ENCODE peak calls at places on chromosomes 5 and 9, in eight cellular contexts. One of them, this sample, is unnamed.

GRCh38 chr5:140631831-140632365 is 1.1 kb downstream of the CD14 start:
- DNase-seq in AG10803: no peak
- DNase-seq in colonic mucosa: peak
- DNase-seq in uterus: no peak
- DNase-seq in upper lobe of left lung: peak
- DNase-seq in cardiac muscle cell: no peak
- DNase-seq in CD8-positive, alpha-beta T cell: peak
- DNase-seq in coronary artery: no peak
- DNase-seq in this sample: no peak

GRCh38 chr5:73233461-73234151 is 60.6 kb downstream of the TMEM174 start:
- DNase-seq in uterus: no peak
- DNase-seq in AG10803: no peak
- DNase-seq in CD8-positive, alpha-beta T cell: no peak
- DNase-seq in colonic mucosa: no peak
- DNase-seq in cardiac muscle cell: no peak
- DNase-seq in upper lobe of left lung: peak
- DNase-seq in coronary artery: no peak
- DNase-seq in this sample: no peak

GRCh38 chr9:24509850-24510249 is 35.8 kb downstream of the IZUMO3 start:
- DNase-seq in cardiac muscle cell: no peak
- DNase-seq in CD8-positive, alpha-beta T cell: no peak
- DNase-seq in upper lobe of left lung: no peak
- DNase-seq in colonic mucosa: no peak
- DNase-seq in uterus: no peak
- DNase-seq in AG10803: no peak
- DNase-seq in coronary artery: no peak
- DNase-seq in this sample: no peak

GRCh38 chr9:20760246-20760901 is 76.3 kb downstream of the FOCAD start:
- DNase-seq in cardiac muscle cell: peak
- DNase-seq in upper lobe of left lung: no peak
- DNase-seq in CD8-positive, alpha-beta T cell: no peak
- DNase-seq in colonic mucosa: no peak
- DNase-seq in coronary artery: no peak
- DNase-seq in AG10803: no peak
- DNase-seq in uterus: no peak
- DNase-seq in this sample: no peak

GRCh38 chr5:43370352-43370751 is 41.8 kb downstream of the CCL28 start:
- DNase-seq in cardiac muscle cell: no peak
- DNase-seq in coronary artery: no peak
- DNase-seq in AG10803: no peak
- DNase-seq in CD8-positive, alpha-beta T cell: no peak
- DNase-seq in upper lobe of left lung: no peak
- DNase-seq in colonic mucosa: no peak
- DNase-seq in uterus: no peak
- DNase-seq in this sample: no peak

GRCh38 chr9:133108794-133109641 is 12.0 kb downstream of the RALGDS start:
- DNase-seq in cardiac muscle cell: no peak
- DNase-seq in CD8-positive, alpha-beta T cell: no peak
- DNase-seq in coronary artery: peak
- DNase-seq in colonic mucosa: no peak
- DNase-seq in uterus: peak
- DNase-seq in AG10803: no peak
- DNase-seq in upper lobe of left lung: peak
- DNase-seq in this sample: no peak

GRCh38 chr9:35553670-35554543 is 51.2 kb upstream of the TESK1 start:
- DNase-seq in AG10803: peak
- DNase-seq in uterus: peak
- DNase-seq in upper lobe of left lung: no peak
- DNase-seq in colonic mucosa: peak
- DNase-seq in coronary artery: no peak
- DNase-seq in cardiac muscle cell: peak
- DNase-seq in CD8-positive, alpha-beta T cell: peak
- DNase-seq in this sample: no peak

GRCh38 chr5:83871533-83872380 is 151.1 kb upstream of the HAPLN1 start:
- DNase-seq in colonic mucosa: no peak
- DNase-seq in cardiac muscle cell: no peak
- DNase-seq in CD8-positive, alpha-beta T cell: no peak
- DNase-seq in coronary artery: no peak
- DNase-seq in AG10803: no peak
- DNase-seq in uterus: no peak
- DNase-seq in upper lobe of left lung: no peak
- DNase-seq in this sample: no peak

GRCh38 chr9:78821126-78821822 is 524.3 kb downstream of the PSAT1 start:
- DNase-seq in upper lobe of left lung: no peak
- DNase-seq in coronary artery: no peak
- DNase-seq in colonic mucosa: no peak
- DNase-seq in uterus: no peak
- DNase-seq in cardiac muscle cell: peak
- DNase-seq in AG10803: peak
- DNase-seq in CD8-positive, alpha-beta T cell: no peak
- DNase-seq in this sample: no peak

GRCh38 chr5:115795700-115796099 is 20.8 kb downstream of the CDO1 start:
- DNase-seq in AG10803: no peak
- DNase-seq in uterus: no peak
- DNase-seq in colonic mucosa: no peak
- DNase-seq in CD8-positive, alpha-beta T cell: no peak
- DNase-seq in upper lobe of left lung: no peak
- DNase-seq in cardiac muscle cell: no peak
- DNase-seq in coronary artery: no peak
- DNase-seq in this sample: no peak

GRCh38 chr9:129958771-129959170 is 84.2 kb downstream of the FNBP1 start:
- DNase-seq in uterus: no peak
- DNase-seq in CD8-positive, alpha-beta T cell: no peak
- DNase-seq in coronary artery: no peak
- DNase-seq in upper lobe of left lung: no peak
- DNase-seq in cardiac muscle cell: no peak
- DNase-seq in colonic mucosa: no peak
- DNase-seq in AG10803: no peak
- DNase-seq in this sample: no peak

GRCh38 chr5:28499764-28500290 is 1461.4 kb upstream of the CDH9 start:
- DNase-seq in AG10803: no peak
- DNase-seq in CD8-positive, alpha-beta T cell: no peak
- DNase-seq in upper lobe of left lung: no peak
- DNase-seq in colonic mucosa: no peak
- DNase-seq in cardiac muscle cell: peak
- DNase-seq in uterus: no peak
- DNase-seq in coronary artery: no peak
- DNase-seq in this sample: no peak

GRCh38 chr9:133347515-133347984 is 381 bp downstream of the MED22 start:
- DNase-seq in uterus: peak
- DNase-seq in CD8-positive, alpha-beta T cell: peak
- DNase-seq in upper lobe of left lung: peak
- DNase-seq in cardiac muscle cell: no peak
- DNase-seq in coronary artery: no peak
- DNase-seq in AG10803: no peak
- DNase-seq in colonic mucosa: peak
- DNase-seq in this sample: no peak

GRCh38 chr5:68542207-68542606 is 326.7 kb downstream of the PIK3R1 start:
- DNase-seq in CD8-positive, alpha-beta T cell: no peak
- DNase-seq in uterus: no peak
- DNase-seq in AG10803: no peak
- DNase-seq in cardiac muscle cell: no peak
- DNase-seq in upper lobe of left lung: no peak
- DNase-seq in coronary artery: no peak
- DNase-seq in colonic mucosa: no peak
- DNase-seq in this sample: no peak

GRCh38 chr9:77933019-77933418 is 98.6 kb downstream of the GNAQ start:
- DNase-seq in upper lobe of left lung: no peak
- DNase-seq in colonic mucosa: no peak
- DNase-seq in cardiac muscle cell: no peak
- DNase-seq in AG10803: no peak
- DNase-seq in uterus: no peak
- DNase-seq in coronary artery: no peak
- DNase-seq in CD8-positive, alpha-beta T cell: no peak
- DNase-seq in this sample: no peak

GRCh38 chr5:56769875-56770604 is 45.3 kb upstream of the MAP3K1 start:
- DNase-seq in AG10803: no peak
- DNase-seq in coronary artery: no peak
- DNase-seq in uterus: no peak
- DNase-seq in CD8-positive, alpha-beta T cell: no peak
- DNase-seq in upper lobe of left lung: no peak
- DNase-seq in colonic mucosa: no peak
- DNase-seq in cardiac muscle cell: no peak
- DNase-seq in this sample: no peak

GRCh38 chr5:10731910-10732309 is 29.1 kb downstream of the DAP start:
- DNase-seq in AG10803: no peak
- DNase-seq in CD8-positive, alpha-beta T cell: no peak
- DNase-seq in upper lobe of left lung: no peak
- DNase-seq in uterus: no peak
- DNase-seq in coronary artery: no peak
- DNase-seq in cardiac muscle cell: no peak
- DNase-seq in colonic mucosa: no peak
- DNase-seq in this sample: no peak

GRCh38 chr9:3736186-3736585 is 210.4 kb upstream of the RFX3 start:
- DNase-seq in AG10803: peak
- DNase-seq in upper lobe of left lung: no peak
- DNase-seq in coronary artery: no peak
- DNase-seq in uterus: no peak
- DNase-seq in CD8-positive, alpha-beta T cell: no peak
- DNase-seq in colonic mucosa: no peak
- DNase-seq in cardiac muscle cell: peak
- DNase-seq in this sample: no peak

GRCh38 chr5:31931872-31932271 is 242.2 kb downstream of the GOLPH3 start:
- DNase-seq in uterus: no peak
- DNase-seq in upper lobe of left lung: no peak
- DNase-seq in coronary artery: no peak
- DNase-seq in CD8-positive, alpha-beta T cell: no peak
- DNase-seq in colonic mucosa: no peak
- DNase-seq in AG10803: no peak
- DNase-seq in cardiac muscle cell: no peak
- DNase-seq in this sample: no peak

GRCh38 chr5:55568629-55569512 is 34.1 kb upstream of the PLPP1 start:
- DNase-seq in uterus: no peak
- DNase-seq in colonic mucosa: no peak
- DNase-seq in coronary artery: no peak
- DNase-seq in CD8-positive, alpha-beta T cell: no peak
- DNase-seq in upper lobe of left lung: no peak
- DNase-seq in cardiac muscle cell: no peak
- DNase-seq in AG10803: peak
- DNase-seq in this sample: no peak
- H3K4me3 ChIP-seq in uterus: peak
- H3K4me3 ChIP-seq in colonic mucosa: no peak
- H3K4me3 ChIP-seq in coronary artery: peak
- H3K4me3 ChIP-seq in CD8-positive, alpha-beta T cell: no peak
- H3K4me3 ChIP-seq in upper lobe of left lung: no peak
- H3K4me3 ChIP-seq in cardiac muscle cell: no peak
- H3K4me3 ChIP-seq in AG10803: peak
- H3K4me3 ChIP-seq in this sample: no peak

GRCh38 chr5:40909233-40909632 is at the start of gene C7:
- DNase-seq in uterus: peak
- DNase-seq in colonic mucosa: no peak
- DNase-seq in CD8-positive, alpha-beta T cell: no peak
- DNase-seq in cardiac muscle cell: peak
- DNase-seq in AG10803: no peak
- DNase-seq in upper lobe of left lung: no peak
- DNase-seq in coronary artery: no peak
- DNase-seq in this sample: no peak
- H3K4me3 ChIP-seq in uterus: no peak
- H3K4me3 ChIP-seq in colonic mucosa: no peak
- H3K4me3 ChIP-seq in CD8-positive, alpha-beta T cell: no peak
- H3K4me3 ChIP-seq in cardiac muscle cell: peak
- H3K4me3 ChIP-seq in AG10803: no peak
- H3K4me3 ChIP-seq in upper lobe of left lung: peak
- H3K4me3 ChIP-seq in coronary artery: peak
- H3K4me3 ChIP-seq in this sample: peak

GRCh38 chr5:96337048-96337781 is 95.8 kb downstream of the PCSK1 start:
- DNase-seq in cardiac muscle cell: no peak
- DNase-seq in AG10803: peak
- DNase-seq in upper lobe of left lung: no peak
- DNase-seq in CD8-positive, alpha-beta T cell: no peak
- DNase-seq in coronary artery: no peak
- DNase-seq in uterus: no peak
- DNase-seq in colonic mucosa: no peak
- DNase-seq in this sample: no peak

GRCh38 chr5:96338624-96339023 is 94.4 kb downstream of the PCSK1 start:
- DNase-seq in colonic mucosa: peak
- DNase-seq in upper lobe of left lung: no peak
- DNase-seq in uterus: no peak
- DNase-seq in coronary artery: peak
- DNase-seq in cardiac muscle cell: peak
- DNase-seq in CD8-positive, alpha-beta T cell: no peak
- DNase-seq in AG10803: peak
- DNase-seq in this sample: no peak

GRCh38 chr5:96338089-96338488 is 95.0 kb downstream of the PCSK1 start:
- DNase-seq in upper lobe of left lung: no peak
- DNase-seq in coronary artery: no peak
- DNase-seq in uterus: no peak
- DNase-seq in CD8-positive, alpha-beta T cell: no peak
- DNase-seq in AG10803: no peak
- DNase-seq in cardiac muscle cell: no peak
- DNase-seq in colonic mucosa: no peak
- DNase-seq in this sample: no peak

GRCh38 chr5:96340357-96340756 is 92.7 kb downstream of the PCSK1 start:
- DNase-seq in upper lobe of left lung: no peak
- DNase-seq in uterus: no peak
- DNase-seq in colonic mucosa: no peak
- DNase-seq in cardiac muscle cell: peak
- DNase-seq in coronary artery: no peak
- DNase-seq in CD8-positive, alpha-beta T cell: no peak
- DNase-seq in AG10803: peak
- DNase-seq in this sample: no peak

GRCh38 chr5:96339862-96340261 is 93.2 kb downstream of the PCSK1 start:
- DNase-seq in AG10803: no peak
- DNase-seq in cardiac muscle cell: peak
- DNase-seq in coronary artery: no peak
- DNase-seq in upper lobe of left lung: no peak
- DNase-seq in colonic mucosa: no peak
- DNase-seq in uterus: no peak
- DNase-seq in CD8-positive, alpha-beta T cell: no peak
- DNase-seq in this sample: no peak
- H3K4me3 ChIP-seq in AG10803: no peak
- H3K4me3 ChIP-seq in cardiac muscle cell: no peak
- H3K4me3 ChIP-seq in coronary artery: no peak
- H3K4me3 ChIP-seq in upper lobe of left lung: no peak
- H3K4me3 ChIP-seq in colonic mucosa: no peak
- H3K4me3 ChIP-seq in uterus: no peak
- H3K4me3 ChIP-seq in CD8-positive, alpha-beta T cell: no peak
- H3K4me3 ChIP-seq in this sample: no peak

DNA sequence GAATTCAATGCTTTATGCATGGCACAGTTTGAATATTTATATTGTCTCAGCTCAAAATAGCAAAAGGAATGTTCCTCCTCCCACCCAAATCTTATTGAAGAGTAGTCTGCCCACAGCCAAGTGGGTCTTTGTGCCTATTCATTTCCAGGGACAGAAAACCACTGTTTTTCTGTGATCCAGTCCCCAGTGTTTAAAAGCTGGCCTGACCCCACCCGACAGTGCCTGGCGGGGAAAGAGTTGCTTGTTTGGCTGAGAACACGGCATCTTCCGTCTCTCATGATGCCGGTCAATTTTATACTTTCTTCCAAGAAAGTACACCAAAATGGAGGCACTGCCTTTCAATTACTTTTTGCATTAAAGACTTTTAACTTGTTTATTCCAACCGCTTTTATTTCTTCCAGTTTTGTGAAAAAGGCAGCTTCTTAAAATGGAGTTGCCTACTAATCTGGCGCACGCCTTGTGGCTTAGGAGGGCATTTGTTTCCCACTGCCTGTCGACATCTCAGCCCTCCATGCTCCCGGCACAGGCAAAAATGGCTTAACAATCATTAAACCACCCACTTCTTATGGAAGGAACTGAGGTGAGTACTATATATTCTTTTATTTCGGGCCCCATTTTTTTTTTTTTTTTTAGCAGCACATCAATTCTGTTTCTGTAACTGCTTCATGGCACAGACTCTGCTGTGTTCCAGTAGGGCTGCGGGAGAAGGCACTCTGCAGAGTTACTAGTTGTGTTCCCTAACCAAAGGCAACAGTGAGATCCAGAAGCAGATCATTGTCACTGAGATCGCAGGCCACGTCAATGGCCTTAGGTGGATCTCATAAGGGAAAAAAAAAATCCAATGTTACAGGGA is 52.2 kb downstream of the HABP4 start:
- DNase-seq in upper lobe of left lung: no peak
- DNase-seq in AG10803: no peak
- DNase-seq in CD8-positive, alpha-beta T cell: no peak
- DNase-seq in cardiac muscle cell: no peak
- DNase-seq in colonic mucosa: no peak
- DNase-seq in uterus: no peak
- DNase-seq in coronary artery: no peak
- DNase-seq in this sample: no peak
- H3K4me3 ChIP-seq in upper lobe of left lung: no peak
- H3K4me3 ChIP-seq in AG10803: no peak
- H3K4me3 ChIP-seq in CD8-positive, alpha-beta T cell: no peak
- H3K4me3 ChIP-seq in cardiac muscle cell: no peak
- H3K4me3 ChIP-seq in colonic mucosa: no peak
- H3K4me3 ChIP-seq in uterus: no peak
- H3K4me3 ChIP-seq in coronary artery: no peak
- H3K4me3 ChIP-seq in this sample: peak